ENCODE peak calls at places on chromosomes 13 and 19, in nine cellular contexts. O, V, S, C, N, B, W, D and M are unnamed samples.

GRCh38 chr19:23525265-23525862 is 130.1 kb upstream of the ZNF91 start:
- DNase-seq in N (no peak), V (no peak), B (peak; percentile 55), D (no peak), O (no peak), W (no peak), S (no peak), C (no peak), M (no peak)

GRCh38 chr19:57068921-57069697 is 50.7 kb upstream of the USP29 start:
- DNase-seq in O (no peak), N (no peak), S (no peak), D (no peak), V (no peak), B (no peak), C (no peak), W (no peak), M (no peak)

GRCh38 chr19:17847538-17848366 is at the start of gene JAK3:
- DNase-seq in W (peak; percentile 72), V (peak; percentile 69), S (peak; percentile 75), O (peak; percentile 89), C (no peak), N (no peak), B (peak; percentile 37), D (peak; percentile 85), M (peak; percentile 69)

GRCh38 chr19:18939163-18939562 is 1.9 kb downstream of the HOMER3 start:
- DNase-seq in C (no peak), D (no peak), V (no peak), N (no peak), B (no peak), S (no peak), W (no peak), O (no peak), M (no peak)

GRCh38 chr13:60944016-60944415 is 471.6 kb downstream of the PCDH20 start:
- DNase-seq in W (no peak), O (no peak), C (no peak), V (no peak), S (no peak), B (no peak), N (no peak), D (no peak), M (no peak)

GRCh38 chr19:55580628-55581144 is at the start of gene ZNF579:
- DNase-seq in N (peak; percentile 76), D (peak; percentile 70), V (peak; percentile 56), S (peak; percentile 85), W (peak; percentile 62), C (peak; percentile 74), O (peak; percentile 37), B (peak; percentile 73), M (peak; percentile 83)

GRCh38 chr13:110913322-110913721 is 1.5 kb downstream of the ANKRD10 start:
- DNase-seq in O (no peak), N (peak; percentile 68), C (no peak), B (peak; percentile 79), V (no peak), S (no peak), D (no peak), W (no peak), M (no peak)

GRCh38 chr13:45267215-45267614 is 66.4 kb upstream of the KCTD4 start:
- DNase-seq in C (no peak), D (no peak), O (no peak), V (no peak), S (no peak), B (no peak), W (no peak), N (no peak), M (no peak)

GRCh38 chr19:16548956-16549355 is 6.7 kb upstream of the CHERP start:
- DNase-seq in V (no peak), N (no peak), C (no peak), S (no peak), O (no peak), B (no peak), D (no peak), W (no peak), M (no peak)

GRCh38 chr19:31347356-31347755 is 1.9 kb downstream of the TSHZ3 start:
- DNase-seq in C (no peak), W (no peak), S (no peak), N (peak; percentile 16), O (no peak), B (no peak), V (no peak), D (no peak), M (no peak)

GRCh38 chr13:44117351-44117750 is 237.6 kb downstream of the LACC1 start:
- DNase-seq in O (no peak), S (no peak), W (no peak), N (peak; percentile 21), B (peak; percentile 39), D (no peak), C (no peak), V (no peak), M (no peak)

GRCh38 chr19:12293771-12294307 is 844 bp downstream of the ZNF44 start:
- DNase-seq in O (peak; percentile 36), D (peak; percentile 28), S (peak; percentile 29), N (peak; percentile 37), W (peak; percentile 47), V (peak; percentile 27), C (peak; percentile 71), B (peak; percentile 94), M (peak; percentile 21)

GRCh38 chr19:39915101-39915847 is 19.2 kb downstream of the FCGBP start:
- DNase-seq in S (no peak), O (no peak), V (no peak), D (no peak), B (no peak), W (no peak), C (no peak), N (no peak), M (no peak)

GRCh38 chr13:59673301-59673700 is 490.4 kb downstream of the DIAPH3 start:
- DNase-seq in N (peak; percentile 13), S (no peak), W (no peak), V (no peak), B (no peak), D (no peak), C (no peak), O (no peak), M (no peak)

GRCh38 chr13:108031859-108032258 is 183.5 kb downstream of the LIG4 start:
- DNase-seq in S (no peak), V (no peak), O (no peak), C (no peak), W (no peak), B (no peak), N (no peak), D (no peak), M (no peak)

GRCh38 chr19:48988860-48989259 is 4.2 kb downstream of the GYS1 start:
- DNase-seq in B (no peak), V (no peak), N (no peak), S (no peak), O (no peak), D (no peak), C (no peak), W (no peak), M (no peak)

GRCh38 chr19:50377051-50377441 is 789 bp downstream of the NR1H2 start:
- DNase-seq in B (peak; percentile 32), O (peak; percentile 53), W (peak; percentile 19), V (peak; percentile 27), C (no peak), S (no peak), D (no peak), N (no peak), M (peak; percentile 30)

GRCh38 chr13:90455861-90456260 is 891.6 kb upstream of the MIR17HG start:
- DNase-seq in B (no peak), S (no peak), V (no peak), C (no peak), W (no peak), D (no peak), O (no peak), N (no peak), M (no peak)

GRCh38 chr19:23665651-23666410 is 21.2 kb downstream of the ZNF675 start:
- DNase-seq in W (no peak), V (no peak), N (no peak), D (no peak), C (no peak), B (no peak), S (no peak), O (no peak), M (no peak)

GRCh38 chr19:47895165-47895782 is 9.2 kb upstream of the SULT2A1 start:
- DNase-seq in S (no peak), N (no peak), O (no peak), V (no peak), B (no peak), D (no peak), W (no peak), C (no peak), M (no peak)

GRCh38 chr13:70960841-70961443 is 852.7 kb upstream of the KLHL1 start:
- DNase-seq in C (peak; percentile 28), W (no peak), D (no peak), N (peak; percentile 1), B (peak; percentile 34), O (no peak), S (peak; percentile 4), V (no peak), M (peak; percentile 22)

GRCh38 chr13:50197705-50198104 is 182.5 kb downstream of the KCNRG start:
- DNase-seq in C (no peak), O (no peak), W (no peak), V (no peak), B (no peak), S (no peak), N (no peak), D (no peak), M (no peak)

GRCh38 chr13:45046445-45046844 is 57.1 kb downstream of the GPALPP1 start:
- DNase-seq in C (no peak), O (no peak), N (no peak), B (no peak), W (no peak), S (no peak), V (no peak), D (no peak), M (no peak)

GRCh38 chr13:110944968-110945952 is 30.4 kb upstream of the ANKRD10 start:
- DNase-seq in C (no peak), D (no peak), S (no peak), N (no peak), B (no peak), W (no peak), V (no peak), O (no peak), M (no peak)

GRCh38 chr19:41144403-41144802 is 30.2 kb downstream of the CYP2F1 start:
- DNase-seq in W (peak; percentile 76), B (peak; percentile 88), S (peak; percentile 80), O (peak; percentile 70), D (peak; percentile 71), N (peak; percentile 54), C (peak; percentile 61), V (peak; percentile 71), M (peak; percentile 73)

GRCh38 chr13:53460776-53461175 is 432.2 kb downstream of the OLFM4 start:
- DNase-seq in D (no peak), C (no peak), O (no peak), V (no peak), N (no peak), S (no peak), W (no peak), B (no peak), M (no peak)

GRCh38 chr13:82136880-82137279 is 1745.4 kb downstream of the SLITRK1 start:
- DNase-seq in B (no peak), W (no peak), N (no peak), S (no peak), O (no peak), C (no peak), V (no peak), D (no peak), M (no peak)

GRCh38 chr19:51978882-51979281 is 7.8 kb downstream of the ZNF350 start:
- DNase-seq in C (no peak), B (no peak), S (no peak), O (no peak), W (no peak), V (no peak), N (no peak), D (no peak), M (no peak)

GRCh38 chr13:41746259-41746658 is 214.7 kb downstream of the VWA8 start:
- DNase-seq in D (no peak), V (no peak), N (peak; percentile 23), B (no peak), C (no peak), S (no peak), W (no peak), O (no peak), M (no peak)

GRCh38 chr13:113162783-113163685 is 4.6 kb downstream of the PROZ start:
- DNase-seq in W (no peak), B (no peak), C (no peak), S (no peak), D (no peak), O (no peak), V (no peak), N (no peak), M (no peak)

GRCh38 chr19:35609881-35610353 is 2.6 kb upstream of the HAUS5 start:
- DNase-seq in C (no peak), D (no peak), W (peak; percentile 37), S (no peak), O (no peak), B (no peak), N (no peak), V (peak; percentile 18), M (no peak)